ENCODE peak calls at places on chromosomes 6 and 20, in six cellular contexts. T, F, V, N, W and X are unnamed samples.
A peak's percentile ranks its signal among the peaks of the same experiment; 100 is the strongest.

GRCh38 chr6:158437571-158437970 is 122.3 kb upstream of the TMEM181 start:
- DNase-seq in N (no peak), T (no peak), W (no peak), F (no peak), V (no peak), X (no peak)

GRCh38 chr6:21598662-21599061 is 5.1 kb downstream of the SOX4 start:
- DNase-seq in N (no peak), W (no peak), F (no peak), T (no peak), V (peak; percentile 16), X (no peak)

GRCh38 chr6:45297302-45297701 is 30.8 kb upstream of the RUNX2 start:
- DNase-seq in W (no peak), F (no peak), T (no peak), V (no peak), N (no peak), X (no peak)

GRCh38 chr6:128632131-128632530 is 111.7 kb upstream of the PTPRK start:
- DNase-seq in W (no peak), T (no peak), N (peak; percentile 8), V (no peak), F (no peak), X (no peak)

GRCh38 chr6:168043193-168043847 is 35.7 kb downstream of the FRMD1 start:
- DNase-seq in T (no peak), W (no peak), V (no peak), F (peak; percentile 55), N (no peak), X (no peak)

GRCh38 chr6:161001421-161001820 is 9.9 kb downstream of the MAP3K4 start:
- DNase-seq in N (no peak), F (no peak), W (no peak), V (no peak), T (no peak), X (no peak)

GRCh38 chr20:58973179-58973578 is 7.9 kb upstream of the NELFCD start:
- DNase-seq in V (no peak), T (no peak), N (no peak), W (no peak), F (no peak), X (no peak)

GRCh38 chr6:2576499-2576898 is 174.2 kb downstream of the MYLK4 start:
- DNase-seq in V (no peak), N (no peak), F (no peak), T (no peak), W (no peak), X (no peak)

GRCh38 chr6:155157101-155157500 is 106.7 kb upstream of the CLDN20 start:
- DNase-seq in N (no peak), V (no peak), T (no peak), F (no peak), W (no peak), X (no peak)

GRCh38 chr6:124676033-124676432 is 286.2 kb upstream of the RNF217 start:
- DNase-seq in N (no peak), V (peak; percentile 65), T (no peak), W (peak; percentile 19), F (no peak), X (no peak)

GRCh38 chr6:79373880-79374279 is 139.4 kb upstream of the HMGN3 start:
- DNase-seq in T (no peak), F (no peak), V (no peak), W (no peak), N (no peak), X (no peak)